ENCODE peak calls at places on chromosomes 13 and 19, in seven cellular contexts. X is psoas muscle, K is body of pancreas, I is tibial artery, H is uterus, Y is thoracic aorta, A is small intestine. O is an unnamed sample.

GRCh38 chr13:64884976-64885375 is 2345.2 kb downstream of the PCDH9 start:
- DNase-seq in X (no peak), K (no peak), I (no peak), H (no peak), Y (no peak), A (no peak), O (no peak)

GRCh38 chr19:35114656-35115537 is 726 bp upstream of the FXYD3 start:
- DNase-seq in X (peak), K (peak), I (peak), H (peak), Y (no peak), A (peak), O (peak)

GRCh38 chr13:95060120-95060519 is 241.1 kb downstream of the ABCC4 start:
- DNase-seq in X (no peak), K (no peak), I (no peak), H (no peak), Y (no peak), A (no peak), O (no peak)

GRCh38 chr19:19053508-19054314 is 10.1 kb upstream of the SLC25A42 start:
- DNase-seq in X (peak), K (peak), I (no peak), H (peak), Y (no peak), A (peak), O (peak)

GRCh38 chr19:6527893-6528543 is 2.8 kb upstream of the TNFSF9 start:
- DNase-seq in X (no peak), K (no peak), I (no peak), H (no peak), Y (no peak), A (no peak), O (no peak)

GRCh38 chr13:34738251-34739170 is 203.6 kb upstream of the NBEA start:
- DNase-seq in X (no peak), K (no peak), I (no peak), H (no peak), Y (no peak), A (no peak), O (no peak)

GRCh38 chr19:28785961-28786360 is 427.0 kb downstream of the UQCRFS1 start:
- DNase-seq in X (no peak), K (no peak), I (no peak), H (no peak), Y (no peak), A (no peak), O (no peak)

GRCh38 chr19:46065486-46065885 is 24.7 kb upstream of the IGFL4 start:
- DNase-seq in X (no peak), K (no peak), I (no peak), H (no peak), Y (no peak), A (no peak), O (no peak)

GRCh38 chr13:23268441-23268840 is 87.7 kb downstream of the SGCG start:
- DNase-seq in X (no peak), K (no peak), I (no peak), H (no peak), Y (no peak), A (no peak), O (no peak)

GRCh38 chr13:86383151-86383550 is 583.9 kb upstream of the SLITRK6 start:
- DNase-seq in X (no peak), K (no peak), I (no peak), H (no peak), Y (no peak), A (no peak), O (no peak)

GRCh38 chr19:41265376-41266153 is 1.4 kb downstream of the HNRNPUL1 start:
- DNase-seq in X (no peak), K (peak), I (no peak), H (no peak), Y (no peak), A (peak), O (no peak)

GRCh38 chr13:61423879-61424278 is 8.2 kb upstream of the PCDH20 start:
- DNase-seq in X (no peak), K (no peak), I (no peak), H (no peak), Y (no peak), A (no peak), O (no peak)

GRCh38 chr19:41000310-41000737 is 9.2 kb downstream of the CYP2B6 start:
- DNase-seq in X (no peak), K (peak), I (no peak), H (no peak), Y (no peak), A (peak), O (no peak)

GRCh38 chr19:54002495-54003315 is 11.3 kb downstream of the CACNG6 start:
- DNase-seq in X (no peak), K (no peak), I (no peak), H (no peak), Y (no peak), A (no peak), O (no peak)

GRCh38 chr13:46641274-46642081 is 88.5 kb downstream of the LRCH1 start:
- DNase-seq in X (no peak), K (no peak), I (no peak), H (peak), Y (no peak), A (no peak), O (peak)

GRCh38 chr19:47863514-47863936 is 4.5 kb downstream of the TPRX2 start:
- DNase-seq in X (peak), K (peak), I (peak), H (peak), Y (peak), A (peak), O (peak)

GRCh38 chr13:113918981-113919646 is 54.8 kb downstream of the C13orf46 start:
- DNase-seq in X (no peak), K (no peak), I (peak), H (no peak), Y (no peak), A (no peak), O (no peak)

GRCh38 chr19:44993926-44994537 is 7.2 kb upstream of the RELB start:
- DNase-seq in X (no peak), K (no peak), I (no peak), H (no peak), Y (no peak), A (no peak), O (no peak)

GRCh38 chr19:38918526-38918925 is 6.5 kb upstream of the CCER2 start:
- DNase-seq in X (no peak), K (no peak), I (no peak), H (no peak), Y (no peak), A (no peak), O (no peak)

GRCh38 chr13:87667686-87668085 is 3.5 kb upstream of the SLITRK5 start:
- DNase-seq in X (no peak), K (no peak), I (no peak), H (no peak), Y (no peak), A (no peak), O (no peak)

GRCh38 chr13:72230131-72230530 is 363.1 kb upstream of the DACH1 start:
- DNase-seq in X (no peak), K (no peak), I (no peak), H (no peak), Y (no peak), A (no peak), O (no peak)

GRCh38 chr19:13339869-13340268 is 166.4 kb downstream of the CACNA1A start:
- DNase-seq in X (no peak), K (no peak), I (peak), H (no peak), Y (no peak), A (no peak), O (no peak)

GRCh38 chr19:39138221-39139211 is 12.9 kb downstream of the PAK4 start:
- DNase-seq in X (no peak), K (no peak), I (no peak), H (no peak), Y (no peak), A (no peak), O (no peak)

GRCh38 chr13:21736926-21737325 is 66.1 kb downstream of the FGF9 start:
- DNase-seq in X (no peak), K (no peak), I (no peak), H (no peak), Y (no peak), A (no peak), O (no peak)

GRCh38 chr19:35063940-35064818 is 22.7 kb downstream of the HPN start:
- DNase-seq in X (no peak), K (peak), I (no peak), H (no peak), Y (no peak), A (no peak), O (no peak)

GRCh38 chr13:27338816-27339215 is 68.2 kb downstream of the RASL11A start:
- DNase-seq in X (no peak), K (no peak), I (no peak), H (no peak), Y (no peak), A (no peak), O (no peak)

GRCh38 chr13:22944378-22944777 is 236.4 kb upstream of the SGCG start:
- DNase-seq in X (no peak), K (no peak), I (no peak), H (no peak), Y (no peak), A (no peak), O (no peak)

GRCh38 chr13:100130930-100131511 is 42.1 kb downstream of the PCCA start:
- DNase-seq in X (no peak), K (no peak), I (no peak), H (no peak), Y (no peak), A (no peak), O (no peak)

GRCh38 chr13:89393758-89394157 is 1722.6 kb downstream of the SLITRK5 start:
- DNase-seq in X (no peak), K (no peak), I (no peak), H (no peak), Y (no peak), A (no peak), O (no peak)

GRCh38 chr13:113912596-113912995 is 48.7 kb upstream of the GAS6 start:
- DNase-seq in X (no peak), K (no peak), I (no peak), H (no peak), Y (no peak), A (no peak), O (no peak)

GRCh38 chr19:2462635-2463421 is 6.1 kb upstream of the LMNB2 start:
- DNase-seq in X (peak), K (peak), I (peak), H (peak), Y (peak), A (peak), O (peak)

GRCh38 chr19:7856277-7856581 is 18.0 kb downstream of the PRR36 start:
- DNase-seq in X (no peak), K (no peak), I (no peak), H (no peak), Y (no peak), A (no peak), O (no peak)

GRCh38 chr19:7859766-7860165 is 14.4 kb downstream of the PRR36 start:
- DNase-seq in X (no peak), K (no peak), I (no peak), H (no peak), Y (no peak), A (no peak), O (no peak)

GRCh38 chr19:7856679-7857663 is 17.2 kb downstream of the PRR36 start:
- DNase-seq in X (no peak), K (no peak), I (no peak), H (no peak), Y (no peak), A (no peak), O (no peak)

GRCh38 chr19:7860166-7860901 is 13.9 kb downstream of the PRR36 start:
- DNase-seq in X (no peak), K (no peak), I (no peak), H (no peak), Y (no peak), A (no peak), O (peak)

DNA sequence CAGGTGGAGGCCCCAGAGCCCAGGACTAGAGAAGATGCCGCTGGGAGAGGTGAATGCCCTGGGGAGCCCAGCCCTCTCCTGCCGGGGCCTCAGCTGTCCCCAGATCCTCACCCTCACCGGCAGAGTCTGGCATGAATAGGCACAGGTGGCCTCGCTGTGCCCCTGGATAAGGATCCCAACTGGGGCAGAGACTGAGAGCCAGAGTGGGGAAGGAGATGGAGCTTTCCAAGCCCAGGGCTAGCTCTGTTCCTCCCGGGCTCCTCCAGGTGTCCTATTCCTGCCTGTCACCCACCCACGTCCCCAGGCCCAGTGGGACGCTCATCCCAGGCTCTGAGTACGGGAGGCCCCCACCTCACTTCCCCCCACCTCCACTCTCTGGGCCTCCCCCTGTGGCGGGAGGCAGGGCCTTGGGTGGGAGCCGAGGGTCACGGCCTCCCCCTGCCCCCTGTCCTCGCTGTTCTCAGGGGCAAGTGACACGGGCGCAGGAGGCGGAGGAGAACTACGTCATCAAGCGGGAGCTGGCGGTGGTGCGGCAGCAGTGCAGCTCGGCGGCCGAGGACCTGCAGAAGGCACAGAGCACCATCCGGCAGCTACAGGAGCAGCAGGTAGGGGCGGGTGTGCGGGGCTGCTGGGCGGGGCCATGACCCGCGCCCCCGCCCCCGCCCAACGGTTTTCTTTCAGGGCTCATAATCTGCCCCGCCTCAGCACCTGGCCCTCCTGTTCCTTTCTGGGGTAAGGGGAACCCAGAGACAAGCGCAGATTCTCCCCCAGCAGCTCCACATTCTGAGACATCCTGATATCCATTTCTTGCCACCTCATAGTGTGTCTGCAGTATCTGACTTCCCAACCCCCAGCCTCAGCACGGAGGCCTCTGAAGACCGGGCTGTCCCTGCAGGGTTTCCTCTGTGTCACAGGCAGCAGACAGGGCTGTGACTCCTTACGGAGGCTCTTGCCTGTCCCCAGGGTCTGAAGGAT is 16.2 kb downstream of the PRR36 start:
- DNase-seq in X (no peak), K (no peak), I (no peak), H (no peak), Y (no peak), A (no peak), O (no peak)
- H3K4me3 ChIP-seq in X (no peak), K (no peak), I (no peak), H (no peak), Y (no peak), A (no peak), O (no peak)

DNA sequence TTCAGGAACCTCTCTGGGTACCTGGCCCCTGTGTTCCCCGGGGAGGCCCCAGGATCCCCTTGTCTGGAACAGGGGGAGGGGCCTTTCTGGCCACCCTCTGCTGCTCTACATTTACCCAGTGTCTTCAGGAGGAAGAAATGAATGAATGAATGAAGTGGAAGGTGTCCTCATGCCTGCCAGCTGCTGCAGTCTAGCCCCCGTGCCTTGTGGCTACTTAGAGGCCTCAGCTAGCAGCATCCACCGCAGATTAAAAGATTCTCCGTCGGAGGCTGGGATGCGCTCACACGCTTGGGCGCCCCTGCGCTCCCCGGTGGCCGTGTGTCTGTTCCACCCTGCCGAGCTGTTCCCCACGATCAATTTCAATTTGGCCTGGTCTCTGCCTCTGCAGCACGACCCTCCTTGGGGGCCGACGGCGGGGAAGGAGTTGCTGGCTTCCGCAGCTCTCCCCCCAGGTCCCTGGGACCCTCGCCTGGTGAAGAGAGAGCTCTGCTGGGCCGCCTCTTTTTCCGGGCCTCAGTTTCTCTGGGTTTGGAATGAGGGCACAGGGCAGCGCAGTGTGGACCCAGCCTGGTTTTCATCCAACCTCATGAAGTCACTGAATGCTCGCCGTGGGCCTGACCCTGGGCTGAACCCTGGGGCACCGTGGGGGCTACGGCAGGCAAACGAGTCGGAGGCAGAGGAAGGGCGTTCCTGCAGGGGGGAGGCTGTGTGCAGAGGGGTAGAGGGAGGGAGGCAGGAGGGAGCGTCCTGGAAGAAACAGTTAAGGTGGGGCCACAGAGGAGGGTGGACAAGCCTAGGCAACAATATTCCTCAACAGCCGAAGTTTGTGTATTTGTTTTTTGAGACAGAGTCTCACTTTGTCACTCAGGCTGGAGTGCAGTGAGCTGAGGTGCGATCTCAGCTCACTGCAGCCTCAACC is 28.3 kb downstream of the EFNA2 start:
- DNase-seq in X (no peak), K (no peak), I (no peak), H (no peak), Y (no peak), A (no peak), O (no peak)
- H3K27ac ChIP-seq in X (no peak), K (no peak), I (no peak), H (no peak), Y (no peak), A (no peak), O (no peak)

DNA sequence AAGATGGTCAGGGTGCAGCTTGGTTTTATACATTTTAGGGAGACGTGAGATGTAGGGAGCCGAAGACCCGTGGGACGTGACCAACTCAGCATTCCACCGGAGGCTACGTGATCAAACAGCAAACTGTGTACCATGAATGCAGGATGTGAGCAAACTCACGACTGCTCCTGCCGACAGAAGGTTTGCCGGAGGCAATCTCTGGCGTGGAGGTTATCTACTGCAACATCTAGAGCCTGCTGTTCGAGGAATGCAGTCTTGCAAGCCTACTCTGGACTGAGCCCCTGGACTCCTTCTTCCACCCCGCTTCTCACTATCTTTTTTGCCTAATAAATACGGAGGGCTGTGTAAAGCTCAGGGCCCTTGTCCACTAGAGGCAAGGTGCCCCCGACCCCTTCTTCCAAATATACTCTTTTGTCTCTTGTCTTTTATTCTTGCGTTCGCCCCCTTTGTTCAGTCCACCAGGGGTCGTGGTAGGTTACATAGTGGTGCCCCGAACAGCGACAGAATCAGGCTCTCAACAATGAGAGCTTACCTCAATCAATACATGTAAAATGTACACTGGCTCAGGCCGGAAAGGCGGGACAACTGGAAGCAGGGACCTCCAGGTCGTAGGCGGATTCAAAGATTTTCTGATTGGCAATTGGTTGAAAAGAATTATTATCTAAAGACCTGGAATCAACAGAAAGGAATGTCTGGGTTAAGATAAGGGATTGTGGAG is 8.9 kb upstream of the OR1I1 start:
- DNase-seq in X (no peak), K (no peak), I (no peak), H (no peak), Y (no peak), A (no peak), O (no peak)
- H3K4me3 ChIP-seq in X (no peak), K (no peak), I (no peak), H (no peak), Y (no peak), A (no peak), O (no peak)

GRCh38 chr13:20567881-20568528 is 1.0 kb downstream of the IFT88 start:
- DNase-seq in X (no peak), K (no peak), I (no peak), H (no peak), Y (no peak), A (no peak), O (no peak)

GRCh38 chr13:20565120-20565736 is 1.7 kb upstream of the IFT88 start:
- DNase-seq in X (no peak), K (no peak), I (no peak), H (no peak), Y (no peak), A (no peak), O (no peak)

GRCh38 chr13:20566424-20566916 is 487 bp upstream of the IFT88 start:
- DNase-seq in X (no peak), K (peak), I (peak), H (peak), Y (peak), A (peak), O (no peak)

GRCh38 chr13:20570540-20570939 is 3.6 kb downstream of the IFT88 start:
- DNase-seq in X (no peak), K (no peak), I (no peak), H (no peak), Y (no peak), A (no peak), O (no peak)

GRCh38 chr13:20566917-20567755 is at the start of gene IFT88:
- DNase-seq in X (peak), K (peak), I (peak), H (peak), Y (peak), A (peak), O (peak)
- H3K27ac ChIP-seq in X (peak), K (peak), I (peak), H (peak), Y (peak), A (peak), O (peak)

DNA sequence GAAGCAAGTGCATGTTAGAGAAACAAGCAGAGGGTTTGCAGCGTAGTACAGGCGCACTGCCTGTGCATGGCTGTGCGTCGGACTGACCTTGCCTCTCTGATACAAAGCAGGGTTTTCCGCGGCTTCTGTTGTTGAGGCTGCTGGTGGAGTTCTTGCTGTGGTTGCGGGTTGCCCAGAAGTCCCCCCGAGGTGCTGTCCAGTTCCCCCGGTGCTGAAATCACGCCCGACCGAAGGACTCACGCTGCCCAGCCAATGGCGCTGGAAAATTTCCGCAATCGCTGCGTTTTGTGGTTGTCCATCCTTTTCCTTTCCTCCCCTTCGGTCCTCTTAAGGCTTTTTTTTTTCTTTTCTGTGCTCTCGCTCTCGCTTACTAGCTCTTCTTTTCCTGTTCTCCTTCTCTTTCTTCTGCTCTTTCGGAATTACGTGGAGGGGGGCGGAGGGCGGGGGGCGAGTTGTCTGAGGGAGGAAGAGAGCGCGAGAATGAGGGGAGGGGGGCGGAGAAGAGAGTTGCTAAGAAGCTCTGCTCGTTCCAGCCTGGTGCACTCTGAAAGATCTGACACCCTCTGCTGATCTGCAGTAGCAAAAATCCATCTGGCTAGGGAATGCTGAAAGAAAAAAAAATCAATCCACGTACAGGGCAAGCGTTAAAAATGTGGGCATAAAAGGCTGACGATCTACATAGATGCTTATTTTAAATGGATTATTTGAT is at the start of gene SLITRK1:
- DNase-seq in X (peak), K (peak), I (no peak), H (no peak), Y (no peak), A (no peak), O (no peak)
- H3K4me3 ChIP-seq in X (no peak), K (peak), I (no peak), H (no peak), Y (peak), A (no peak), O (no peak)

O was measured in heart left ventricle.